ENCODE peak calls at places on chromosomes 16 and 17, in five cellular contexts. T is esophagus squamous epithelium; L is AG04450; U is aorta; P is CD8-positive, alpha-beta memory T cell. X is an unnamed sample.

GRCh38 chr17:37570527-37571093 is 38.6 kb downstream of the SYNRG start:
- DNase-seq in T (no peak), L (peak; percentile 4), U (no peak), P (peak; percentile 7), X (no peak)

GRCh38 chr16:68400924-68401460 is 47.3 kb downstream of the SMPD3 start:
- DNase-seq in T (no peak), L (no peak), U (no peak), P (no peak), X (no peak)

GRCh38 chr16:80614908-80615696 is 74.3 kb downstream of the DYNLRB2 start:
- DNase-seq in T (no peak), L (peak; percentile 71), U (no peak), P (no peak), X (no peak)

GRCh38 chr16:67279296-67280089 is at the start of gene PLEKHG4:
- DNase-seq in T (no peak), L (no peak), U (peak; percentile 83), P (peak; percentile 77), X (no peak)

GRCh38 chr16:56314244-56314850 is 111.0 kb downstream of the AMFR start:
- DNase-seq in T (no peak), L (no peak), U (no peak), P (no peak), X (no peak)

GRCh38 chr17:66527335-66527734 is 224.9 kb downstream of the PRKCA start:
- DNase-seq in T (no peak), L (no peak), U (no peak), P (no peak), X (no peak)

GRCh38 chr17:75047398-75048098 is 523 bp downstream of the KCTD2 start:
- DNase-seq in T (no peak), L (no peak), U (peak; percentile 67), P (peak; percentile 34), X (no peak)

GRCh38 chr17:73724341-73724740 is 80.1 kb upstream of the SDK2 start:
- DNase-seq in T (no peak), L (no peak), U (no peak), P (no peak), X (no peak)

GRCh38 chr17:58637011-58637570 is 54.8 kb downstream of the TEX14 start:
- DNase-seq in T (no peak), L (no peak), U (no peak), P (no peak), X (no peak)

GRCh38 chr16:67561824-67562525 is 351 bp upstream of the CTCF start:
- DNase-seq in T (peak; percentile 87), L (peak; percentile 91), U (peak; percentile 99), P (peak; percentile 96), X (peak; percentile 98)

DNA sequence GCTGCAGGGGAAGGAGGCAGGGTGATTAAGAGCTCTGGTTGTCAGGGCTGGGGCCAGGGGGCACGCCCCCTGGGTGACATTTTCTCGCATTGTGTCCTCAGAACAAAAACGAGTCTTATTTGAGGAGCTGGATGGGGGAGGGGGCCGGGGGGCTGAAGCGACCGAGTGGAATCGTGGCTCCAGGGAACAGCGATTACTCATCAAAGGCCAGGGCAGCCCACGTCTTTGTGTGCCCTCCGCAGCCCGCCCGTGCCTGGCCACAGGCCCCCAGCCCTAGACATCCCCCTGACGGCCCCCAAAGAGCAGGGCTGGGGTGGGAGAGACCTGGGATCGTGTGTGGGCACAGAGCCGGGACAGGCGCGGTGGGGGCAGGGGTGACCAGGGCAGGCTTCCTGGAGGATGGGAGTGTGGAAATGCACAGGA is 23.8 kb upstream of the PHB1 start:
- DNase-seq in T (no peak), L (no peak), U (no peak), P (no peak), X (peak; percentile 65)
- H3K4me3 ChIP-seq in T (no peak overlapping the region), L (no peak overlapping the region), U (no peak overlapping the region), P (no peak overlapping the region), X (no peak overlapping the region)

DNA sequence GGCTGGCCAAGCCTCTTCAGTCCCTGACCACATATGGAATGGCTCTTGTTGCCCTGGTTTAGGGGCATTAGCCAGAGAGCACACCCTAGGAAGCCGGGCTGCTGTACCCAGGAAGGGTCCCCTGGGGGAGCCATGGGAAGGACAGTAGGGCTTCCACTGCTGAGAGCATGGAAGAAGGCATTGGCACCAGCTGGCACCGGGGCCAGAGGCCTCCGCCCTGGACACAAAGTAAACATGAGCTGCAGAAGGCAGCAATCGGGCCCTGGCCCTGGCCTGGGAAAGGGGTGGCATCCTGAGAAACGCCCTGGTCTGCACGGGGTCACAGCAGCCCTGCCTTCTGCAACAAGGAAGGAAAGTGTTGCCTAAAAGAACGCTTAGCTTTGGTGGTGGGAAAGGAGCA is 49.4 kb downstream of the VAC14 start:
- DNase-seq in T (no peak), L (no peak), U (no peak), P (no peak), X (no peak)
- H3K27ac ChIP-seq in T (peak overlapping the region; percentile 54), L (peak overlapping the region; percentile 84), U (no peak overlapping the region), P (no peak overlapping the region), X (peak overlapping the region; percentile 59)

DNA sequence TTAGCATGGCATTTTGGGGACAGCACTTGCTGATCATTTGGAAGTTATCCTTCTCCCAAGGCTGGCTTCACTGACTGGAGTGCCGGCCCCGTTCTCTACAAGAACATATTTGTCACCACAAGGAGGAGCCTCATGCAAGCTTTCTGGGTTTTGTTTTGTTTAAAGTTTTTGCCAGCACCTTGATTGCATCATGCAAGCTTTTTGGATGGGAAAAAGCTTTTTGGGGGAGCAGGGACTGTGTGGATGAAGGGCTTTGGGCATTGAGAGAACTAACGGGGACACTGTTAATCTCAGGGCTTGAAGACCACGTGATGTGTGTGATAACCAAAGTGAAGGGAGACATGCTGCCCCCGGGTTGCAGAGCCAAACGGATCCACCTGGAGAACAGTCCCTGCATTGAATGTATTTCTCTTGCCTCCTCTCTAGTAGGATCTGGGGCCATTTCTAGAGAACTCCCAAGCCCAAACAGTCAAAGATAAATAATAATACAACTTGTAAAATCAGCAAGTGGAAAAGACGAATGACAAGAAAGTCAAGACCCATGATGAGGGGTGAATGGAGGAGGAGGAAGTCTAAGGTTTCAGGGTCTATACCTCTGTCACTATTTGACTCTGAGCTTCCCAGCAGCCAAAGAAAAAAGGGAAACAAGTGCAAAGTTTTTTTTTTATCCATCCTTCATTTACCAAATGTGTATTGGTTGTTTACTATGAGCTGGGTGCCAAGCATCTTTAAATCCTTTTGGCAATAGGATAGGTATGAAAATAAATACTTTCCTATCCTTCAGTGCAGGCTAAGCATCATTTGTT is 17.2 kb downstream of the TMEM114 start:
- DNase-seq in T (no peak), L (no peak), U (no peak), P (no peak), X (no peak)
- H3K4me3 ChIP-seq in T (no peak overlapping the region), L (peak overlapping the region; percentile 7), U (no peak overlapping the region), P (no peak overlapping the region), X (no peak overlapping the region)

DNA sequence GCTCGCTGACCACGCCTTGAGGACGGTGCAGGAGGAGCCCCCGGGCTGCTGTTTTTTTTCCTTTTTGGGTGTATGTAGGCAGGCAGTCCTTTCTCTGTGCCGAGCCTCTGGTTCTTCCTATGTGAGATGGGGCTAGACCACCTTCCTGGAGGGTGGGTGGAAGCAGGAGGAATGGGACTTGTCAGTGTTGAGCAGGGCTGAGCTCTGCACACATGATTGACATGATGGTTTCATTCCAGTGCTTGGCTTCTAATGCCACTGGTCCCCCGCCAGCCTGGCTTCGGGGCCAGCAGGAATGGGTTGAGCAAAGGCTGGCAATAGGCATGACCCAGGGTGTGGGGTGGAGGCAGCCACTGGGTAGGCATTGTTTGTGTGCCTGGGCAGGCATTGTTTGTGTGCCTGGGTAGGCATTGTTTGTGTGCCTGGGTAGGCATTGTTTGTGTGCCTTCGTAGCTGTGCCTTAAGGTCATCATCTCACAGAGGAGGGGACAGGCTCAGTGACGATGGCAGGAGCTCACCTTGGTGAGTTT is 14.2 kb upstream of the ADCY7 start:
- DNase-seq in T (no peak), L (no peak), U (no peak), P (no peak), X (peak; percentile 64)
- H3K27ac ChIP-seq in T (no peak overlapping the region), L (no peak overlapping the region), U (no peak overlapping the region), P (peak overlapping the region; percentile 18), X (no peak overlapping the region)

GRCh38 chr17:79991924-79992656 is 43.6 kb downstream of the TBC1D16 start:
- DNase-seq in T (no peak), L (no peak), U (no peak), P (no peak), X (peak; percentile 77)
- H3K4me3 ChIP-seq in T (peak overlapping the region; percentile 45), L (peak overlapping the region; percentile 44), U (no peak overlapping the region), P (peak overlapping the region; percentile 56), X (peak overlapping the region; percentile 64)

GRCh38 chr17:17186551-17187505 is 19.3 kb downstream of the PLD6 start:
- DNase-seq in T (no peak), L (no peak), U (no peak), P (no peak), X (no peak)
- H3K27ac ChIP-seq in T (peak overlapping the region; percentile 57), L (no peak overlapping the region), U (no peak overlapping the region), P (no peak overlapping the region), X (no peak overlapping the region)

X was measured in coronary artery.